ENCODE peak calls at places on chromosomes 5 and 9, in nine cellular contexts. One of them, this sample, is unnamed. For H3K27me3, the result is how much of the 10 kb centered on the place peaks cover.

GRCh38 chr9:33166263-33167083 is 663 bp downstream of the B4GALT1 start:
- DNase-seq in ovary: no peak
- DNase-seq in cardiac muscle cell: peak
- DNase-seq in neural progenitor cell: peak
- DNase-seq in heart right ventricle: peak
- DNase-seq in body of pancreas: peak
- DNase-seq in Peyer's patch: peak
- DNase-seq in upper lobe of left lung: peak
- DNase-seq in brain microvascular endothelial cell: no peak
- DNase-seq in this sample: no peak

GRCh38 chr5:171705830-171706229 is 79.8 kb upstream of the SMIM23 start:
- DNase-seq in ovary: no peak
- DNase-seq in cardiac muscle cell: no peak
- DNase-seq in neural progenitor cell: no peak
- DNase-seq in heart right ventricle: no peak
- DNase-seq in body of pancreas: no peak
- DNase-seq in Peyer's patch: no peak
- DNase-seq in upper lobe of left lung: no peak
- DNase-seq in brain microvascular endothelial cell: no peak
- DNase-seq in this sample: no peak

GRCh38 chr5:146622391-146622790 is 106.4 kb upstream of the GPR151 start:
- DNase-seq in ovary: no peak
- DNase-seq in cardiac muscle cell: no peak
- DNase-seq in neural progenitor cell: no peak
- DNase-seq in heart right ventricle: no peak
- DNase-seq in body of pancreas: no peak
- DNase-seq in Peyer's patch: no peak
- DNase-seq in upper lobe of left lung: no peak
- DNase-seq in brain microvascular endothelial cell: no peak
- DNase-seq in this sample: no peak

GRCh38 chr9:116646661-116647514 is 40.2 kb upstream of the TRIM32 start:
- DNase-seq in ovary: no peak
- DNase-seq in cardiac muscle cell: peak
- DNase-seq in neural progenitor cell: peak
- DNase-seq in heart right ventricle: no peak
- DNase-seq in body of pancreas: no peak
- DNase-seq in Peyer's patch: no peak
- DNase-seq in upper lobe of left lung: no peak
- DNase-seq in brain microvascular endothelial cell: peak
- DNase-seq in this sample: peak

GRCh38 chr9:109894444-109894843 is 114.4 kb downstream of the PALM2AKAP2 start:
- DNase-seq in ovary: no peak
- DNase-seq in cardiac muscle cell: no peak
- DNase-seq in neural progenitor cell: no peak
- DNase-seq in heart right ventricle: no peak
- DNase-seq in body of pancreas: no peak
- DNase-seq in Peyer's patch: no peak
- DNase-seq in upper lobe of left lung: no peak
- DNase-seq in brain microvascular endothelial cell: no peak
- DNase-seq in this sample: no peak

GRCh38 chr5:57598756-57599155 is 116.1 kb upstream of the ACTBL2 start:
- DNase-seq in ovary: no peak
- DNase-seq in cardiac muscle cell: peak
- DNase-seq in neural progenitor cell: no peak
- DNase-seq in heart right ventricle: no peak
- DNase-seq in body of pancreas: no peak
- DNase-seq in Peyer's patch: no peak
- DNase-seq in upper lobe of left lung: no peak
- DNase-seq in brain microvascular endothelial cell: peak
- DNase-seq in this sample: peak

GRCh38 chr9:134063876-134064450 is 3.9 kb downstream of the BRD3 start:
- DNase-seq in ovary: peak
- DNase-seq in cardiac muscle cell: no peak
- DNase-seq in neural progenitor cell: peak
- DNase-seq in heart right ventricle: no peak
- DNase-seq in body of pancreas: no peak
- DNase-seq in Peyer's patch: no peak
- DNase-seq in upper lobe of left lung: no peak
- DNase-seq in brain microvascular endothelial cell: no peak
- DNase-seq in this sample: no peak

GRCh38 chr9:122180633-122181032 is 20.9 kb downstream of the MORN5 start:
- DNase-seq in ovary: no peak
- DNase-seq in cardiac muscle cell: peak
- DNase-seq in neural progenitor cell: no peak
- DNase-seq in heart right ventricle: no peak
- DNase-seq in body of pancreas: no peak
- DNase-seq in Peyer's patch: no peak
- DNase-seq in upper lobe of left lung: no peak
- DNase-seq in brain microvascular endothelial cell: peak
- DNase-seq in this sample: peak

DNA sequence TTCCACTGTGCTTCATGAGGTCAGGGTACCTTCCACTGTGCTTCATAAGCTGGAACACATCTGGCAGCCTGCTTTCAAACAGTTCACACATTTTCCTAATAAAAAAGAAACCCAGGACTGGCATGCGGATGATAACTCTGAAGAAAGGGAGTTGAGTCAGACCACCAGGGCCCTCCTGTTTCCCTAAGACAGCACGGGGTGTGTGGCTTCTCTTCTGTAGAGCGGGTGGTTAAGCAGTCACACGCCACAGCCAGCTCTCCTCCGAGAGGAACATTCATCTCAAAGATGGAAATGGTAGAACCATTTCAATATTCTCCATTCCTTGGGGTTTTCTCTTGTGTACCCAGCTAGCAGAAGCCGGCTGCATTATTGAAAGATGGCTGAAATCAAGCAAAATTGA is 128.1 kb upstream of the LMX1B start:
- DNase-seq in ovary: no peak
- DNase-seq in cardiac muscle cell: no peak
- DNase-seq in neural progenitor cell: no peak
- DNase-seq in heart right ventricle: no peak
- DNase-seq in body of pancreas: no peak
- DNase-seq in Peyer's patch: no peak
- DNase-seq in upper lobe of left lung: no peak
- DNase-seq in brain microvascular endothelial cell: no peak
- DNase-seq in this sample: no peak
- H3K4me3 ChIP-seq in ovary: no peak
- H3K4me3 ChIP-seq in cardiac muscle cell: no peak
- H3K4me3 ChIP-seq in neural progenitor cell: no peak
- H3K4me3 ChIP-seq in heart right ventricle: no peak
- H3K4me3 ChIP-seq in body of pancreas: no peak
- H3K4me3 ChIP-seq in Peyer's patch: no peak
- H3K4me3 ChIP-seq in upper lobe of left lung: no peak
- H3K4me3 ChIP-seq in brain microvascular endothelial cell: no peak
- H3K4me3 ChIP-seq in this sample: no peak

DNA sequence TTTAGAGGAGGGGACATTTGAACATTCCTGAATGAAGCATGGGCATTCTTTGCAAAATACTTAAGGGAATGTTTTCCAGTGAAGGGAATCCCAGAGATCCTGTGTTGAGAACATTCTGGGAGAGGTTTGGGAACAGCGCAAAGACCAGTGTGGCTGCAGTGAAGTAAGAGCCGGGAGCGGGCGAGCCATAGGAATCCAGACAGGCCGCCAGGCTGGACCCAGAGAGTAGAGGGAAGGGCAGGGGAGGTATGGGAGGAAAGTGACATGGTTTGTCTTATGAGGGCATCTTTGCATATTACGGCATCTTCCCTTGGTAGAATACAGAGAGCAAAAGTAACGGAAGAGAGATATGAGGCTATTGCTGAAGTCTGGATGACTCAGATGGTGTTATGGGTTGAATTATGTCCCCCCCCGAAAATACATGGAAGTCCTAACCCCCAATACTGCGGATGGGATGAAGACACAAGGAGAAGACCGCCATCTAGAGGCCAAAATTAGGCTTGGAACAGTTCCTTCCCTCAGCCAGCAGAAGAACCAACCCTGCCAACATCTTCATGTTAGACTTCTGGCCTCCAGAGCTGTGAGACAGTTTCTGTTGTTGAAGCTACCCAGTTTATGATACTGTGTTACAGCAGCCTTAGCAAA is 268.2 kb downstream of the MAST4 start:
- DNase-seq in ovary: no peak
- DNase-seq in cardiac muscle cell: peak
- DNase-seq in neural progenitor cell: no peak
- DNase-seq in heart right ventricle: peak
- DNase-seq in body of pancreas: no peak
- DNase-seq in Peyer's patch: no peak
- DNase-seq in upper lobe of left lung: no peak
- DNase-seq in brain microvascular endothelial cell: peak
- DNase-seq in this sample: peak
- TF ChIP-seq CTCF in ovary: no peak
- TF ChIP-seq CTCF in cardiac muscle cell: peak
- TF ChIP-seq CTCF in neural progenitor cell: peak
- TF ChIP-seq CTCF in heart right ventricle: peak
- TF ChIP-seq CTCF in body of pancreas: no peak
- TF ChIP-seq CTCF in Peyer's patch: no peak
- TF ChIP-seq CTCF in upper lobe of left lung: no peak
- TF ChIP-seq CTCF in brain microvascular endothelial cell: peak
- TF ChIP-seq CTCF in this sample: peak

DNA sequence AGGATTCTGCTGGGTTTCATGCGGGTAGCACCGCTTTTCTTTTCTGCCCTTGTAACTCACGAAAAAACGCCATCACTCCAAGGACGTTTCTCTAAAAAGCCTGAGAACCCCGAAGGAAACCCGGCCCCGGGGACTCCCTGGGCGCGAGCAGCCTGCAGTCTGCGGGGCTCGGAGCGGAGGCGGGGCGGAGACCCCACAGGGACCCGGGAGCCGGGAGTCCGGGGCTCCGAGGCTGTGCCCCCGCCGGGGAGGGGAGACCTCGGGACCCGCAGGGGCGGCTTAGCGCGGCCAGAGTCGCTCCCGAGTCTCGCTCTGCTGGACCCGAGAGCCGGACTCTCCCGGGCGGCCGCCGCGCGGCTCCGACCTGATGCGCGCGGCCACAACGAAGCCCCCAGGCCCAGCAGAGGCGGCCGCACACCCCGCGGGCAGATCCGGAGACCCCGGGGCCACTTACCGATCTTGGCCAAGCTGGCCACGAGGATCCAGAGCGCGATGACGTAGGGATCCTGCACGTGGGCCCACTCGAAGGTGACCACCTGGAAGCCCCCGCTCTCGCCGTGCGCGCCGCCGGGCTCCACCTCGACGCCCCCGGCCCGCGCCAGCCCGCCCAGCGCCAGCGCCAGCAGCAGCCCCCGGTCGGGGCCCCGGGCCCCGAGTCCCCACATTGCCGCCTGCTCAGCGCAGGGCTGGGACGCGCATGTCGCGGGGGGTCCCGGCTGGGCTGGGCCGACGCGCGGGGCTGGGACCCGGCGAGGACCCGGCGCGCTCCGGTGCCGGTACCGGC is 399 bp downstream of the SLC9A3 start:
- DNase-seq in ovary: no peak
- DNase-seq in cardiac muscle cell: no peak
- DNase-seq in neural progenitor cell: peak
- DNase-seq in heart right ventricle: no peak
- DNase-seq in body of pancreas: no peak
- DNase-seq in Peyer's patch: no peak
- DNase-seq in upper lobe of left lung: no peak
- DNase-seq in brain microvascular endothelial cell: no peak
- DNase-seq in this sample: no peak
- H3K27me3 ChIP-seq in ovary: under half
- H3K27me3 ChIP-seq in cardiac muscle cell: half or more
- H3K27me3 ChIP-seq in neural progenitor cell: half or more
- H3K27me3 ChIP-seq in heart right ventricle: half or more
- H3K27me3 ChIP-seq in body of pancreas: under half
- H3K27me3 ChIP-seq in Peyer's patch: under half
- H3K27me3 ChIP-seq in upper lobe of left lung: half or more
- H3K27me3 ChIP-seq in brain microvascular endothelial cell: half or more
- H3K27me3 ChIP-seq in this sample: under half

DNA sequence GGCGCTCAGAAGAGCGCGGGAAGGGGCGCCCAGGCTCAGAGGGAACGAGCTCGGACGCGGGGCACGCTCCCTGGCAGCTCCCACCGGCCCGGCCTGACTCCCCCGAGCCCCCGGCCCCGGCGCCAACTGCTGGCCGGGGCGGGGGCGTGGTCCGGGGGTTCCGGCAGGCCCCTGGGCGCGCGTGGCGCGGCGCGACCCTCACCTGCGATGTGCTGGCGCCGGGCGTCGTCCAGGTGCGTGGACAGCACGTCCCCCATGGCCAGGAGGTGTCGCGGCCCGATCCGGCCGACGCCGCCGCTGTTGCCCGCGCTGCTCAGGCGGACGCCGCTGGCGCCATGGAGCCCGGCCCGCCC is 43.5 kb upstream of the STXBP1 start:
- DNase-seq in ovary: no peak
- DNase-seq in cardiac muscle cell: no peak
- DNase-seq in neural progenitor cell: no peak
- DNase-seq in heart right ventricle: no peak
- DNase-seq in body of pancreas: no peak
- DNase-seq in Peyer's patch: no peak
- DNase-seq in upper lobe of left lung: no peak
- DNase-seq in brain microvascular endothelial cell: no peak
- DNase-seq in this sample: no peak
- H3K4me3 ChIP-seq in ovary: peak
- H3K4me3 ChIP-seq in cardiac muscle cell: peak
- H3K4me3 ChIP-seq in neural progenitor cell: peak
- H3K4me3 ChIP-seq in heart right ventricle: peak
- H3K4me3 ChIP-seq in body of pancreas: peak
- H3K4me3 ChIP-seq in Peyer's patch: peak
- H3K4me3 ChIP-seq in upper lobe of left lung: peak
- H3K4me3 ChIP-seq in brain microvascular endothelial cell: peak
- H3K4me3 ChIP-seq in this sample: peak

This sample was measured in bronchial epithelial cell.